ENCODE peak calls at places on chromosomes 12 and 14, in four cellular contexts. A is OCI-LY7, M is GM23338, D is neural progenitor cell. K is an unnamed sample.

GRCh38 chr12:86713121-86713520 is 456.9 kb upstream of the MGAT4C start:
- DNase-seq in A (no peak), M (no peak), D (no peak), K (no peak)

GRCh38 chr12:124833693-124834122 is 30.0 kb downstream of the SCARB1 start:
- DNase-seq in A (no peak), M (peak), D (peak), K (peak)

GRCh38 chr12:58787021-58787760 is 133.1 kb downstream of the LRIG3 start:
- DNase-seq in A (no peak), M (no peak), D (no peak), K (no peak)

GRCh38 chr14:52926994-52927393 is 23.9 kb downstream of the FERMT2 start:
- DNase-seq in A (no peak), M (no peak), D (no peak), K (no peak)

GRCh38 chr12:481422-481821 is 21.7 kb downstream of the B4GALNT3 start:
- DNase-seq in A (no peak), M (no peak), D (no peak), K (no peak)

GRCh38 chr14:100336618-100337530 is 13.7 kb downstream of the SLC25A47 start:
- DNase-seq in A (no peak), M (no peak), D (no peak), K (no peak)

GRCh38 chr14:22820731-22821130 is 5.5 kb upstream of the SLC7A7 start:
- DNase-seq in A (no peak), M (peak), D (no peak), K (no peak)

GRCh38 chr12:116385486-116386217 is 108.2 kb upstream of the MED13L start:
- DNase-seq in A (no peak), M (peak), D (peak), K (no peak)

GRCh38 chr12:39839072-39839471 is 219.5 kb upstream of the ABCD2 start:
- DNase-seq in A (no peak), M (no peak), D (no peak), K (no peak)

GRCh38 chr12:4267904-4268548 is 5.5 kb upstream of the CCND2 start:
- DNase-seq in A (no peak), M (no peak), D (no peak), K (no peak)

GRCh38 chr12:101490286-101490920 is 15.3 kb downstream of the SPIC start:
- DNase-seq in A (peak), M (peak), D (peak), K (peak)

GRCh38 chr12:30930238-30931010 is 3.9 kb downstream of the TSPAN11 start:
- DNase-seq in A (no peak), M (no peak), D (no peak), K (no peak)

GRCh38 chr12:86052921-86053320 is 178.8 kb downstream of the NTS start:
- DNase-seq in A (no peak), M (no peak), D (no peak), K (no peak)

GRCh38 chr12:27637524-27637923 is 58.7 kb upstream of the REP15 start:
- DNase-seq in A (no peak), M (no peak), D (no peak), K (no peak)

GRCh38 chr12:43277630-43278267 is 274.3 kb downstream of the ADAMTS20 start:
- DNase-seq in A (no peak), M (no peak), D (no peak), K (no peak)

GRCh38 chr12:98408681-98409080 is 106.7 kb upstream of the TMPO start:
- DNase-seq in A (no peak), M (no peak), D (no peak), K (no peak)

GRCh38 chr12:31629756-31630732 is 29.4 kb upstream of the ETFBKMT start:
- DNase-seq in A (no peak), M (peak), D (no peak), K (no peak)

GRCh38 chr14:91261115-91261514 is 16.6 kb upstream of the GPR68 start:
- DNase-seq in A (peak), M (no peak), D (no peak), K (no peak)

GRCh38 chr14:100740931-100741330 is 14.2 kb downstream of the DLK1 start:
- DNase-seq in A (no peak), M (no peak), D (no peak), K (no peak)

GRCh38 chr12:132395908-132396305 is 66.5 kb upstream of the GALNT9 start:
- DNase-seq in A (no peak), M (no peak), D (no peak), K (no peak)

GRCh38 chr12:115740586-115741155 is 536.8 kb downstream of the MED13L start:
- DNase-seq in A (no peak), M (no peak), D (no peak), K (no peak)

GRCh38 chr12:19915392-19916192 is 452.7 kb upstream of the PDE3A start:
- DNase-seq in A (no peak), M (peak), D (peak), K (peak)
- TF ChIP-seq EZH2phosphoT487 in A (no peak), M (no peak), D (no peak), K (no peak)

GRCh38 chr12:26058818-26059217 is 66.0 kb downstream of the BHLHE41 start:
- DNase-seq in A (no peak), M (no peak), D (no peak), K (no peak)

GRCh38 chr12:26062006-26062405 is 62.8 kb downstream of the BHLHE41 start:
- DNase-seq in A (no peak), M (no peak), D (no peak), K (no peak)

GRCh38 chr12:26058308-26058707 is 66.5 kb downstream of the BHLHE41 start:
- DNase-seq in A (peak), M (peak), D (no peak), K (peak)

GRCh38 chr12:26065451-26065850 is 59.4 kb downstream of the BHLHE41 start:
- DNase-seq in A (no peak), M (no peak), D (no peak), K (no peak)

DNA sequence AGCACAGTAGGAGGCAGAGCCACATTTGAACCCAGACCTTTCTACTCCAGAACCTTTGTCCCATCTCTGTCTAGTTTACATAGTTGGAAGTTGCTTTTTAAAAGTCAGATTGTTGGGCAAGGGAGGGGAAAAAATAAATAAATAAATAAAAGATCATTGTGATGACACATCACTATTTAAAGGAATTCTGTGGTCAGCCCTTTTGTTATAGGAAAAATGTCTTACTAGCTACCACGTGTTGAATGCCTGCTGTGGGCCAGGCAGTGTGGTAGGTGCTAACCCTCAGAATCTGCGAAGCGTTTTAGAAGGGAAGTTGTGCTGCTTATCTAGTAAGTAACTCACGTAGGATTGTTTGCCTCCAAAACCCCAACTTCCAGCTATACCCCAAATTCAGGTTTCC is 62.3 kb downstream of the BHLHE41 start:
- DNase-seq in A (no peak), M (no peak), D (no peak), K (no peak)
- TF ChIP-seq EZH2phosphoT487 in A (no peak), M (no peak), D (no peak), K (no peak)

DNA sequence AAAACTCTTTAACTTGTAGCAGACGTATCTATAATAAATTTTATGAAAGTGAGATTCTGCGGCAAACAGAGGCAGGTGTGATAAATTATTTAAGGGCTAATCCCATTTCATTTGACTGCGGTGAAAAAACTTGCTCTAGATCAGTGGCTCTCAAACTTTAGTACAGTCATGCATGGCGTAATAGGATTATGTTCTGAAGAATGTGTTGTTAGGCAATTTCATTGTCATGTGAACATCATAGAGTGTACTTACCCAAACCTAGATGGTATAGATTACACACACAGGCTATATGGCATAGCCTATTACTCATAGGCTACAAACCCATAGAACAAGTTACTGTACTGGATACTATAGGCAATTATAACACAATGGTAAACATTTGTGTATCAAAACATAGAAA is 83.7 kb downstream of the HEATR5A start:
- DNase-seq in A (no peak), M (no peak), D (peak), K (no peak)
- TF ChIP-seq EZH2phosphoT487 in A (no peak), M (no peak), D (no peak), K (no peak)

GRCh38 chr12:67243260-67243659 is 25.9 kb upstream of the CAND1 start:
- DNase-seq in A (no peak), M (no peak), D (no peak), K (no peak)

GRCh38 chr12:67239061-67239460 is 30.1 kb upstream of the CAND1 start:
- DNase-seq in A (no peak), M (no peak), D (no peak), K (no peak)

GRCh38 chr12:67237231-67237630 is 31.9 kb upstream of the CAND1 start:
- DNase-seq in A (no peak), M (peak), D (peak), K (no peak)

GRCh38 chr12:67241482-67241881 is 27.7 kb upstream of the CAND1 start:
- DNase-seq in A (no peak), M (no peak), D (no peak), K (no peak)
- TF ChIP-seq EZH2phosphoT487 in A (no peak), M (no peak), D (no peak), K (no peak)

GRCh38 chr14:73344304-73344703 is 107.0 kb downstream of the PAPLN start:
- DNase-seq in A (no peak), M (no peak), D (no peak), K (no peak)
- TF ChIP-seq EZH2phosphoT487 in A (no peak), M (no peak), D (no peak), K (no peak)

GRCh38 chr14:65150891-65151290 is 48.6 kb upstream of the MAX start:
- DNase-seq in A (no peak), M (no peak), D (no peak), K (no peak)
- TF ChIP-seq EZH2phosphoT487 in A (no peak), M (no peak), D (no peak), K (no peak)

DNA sequence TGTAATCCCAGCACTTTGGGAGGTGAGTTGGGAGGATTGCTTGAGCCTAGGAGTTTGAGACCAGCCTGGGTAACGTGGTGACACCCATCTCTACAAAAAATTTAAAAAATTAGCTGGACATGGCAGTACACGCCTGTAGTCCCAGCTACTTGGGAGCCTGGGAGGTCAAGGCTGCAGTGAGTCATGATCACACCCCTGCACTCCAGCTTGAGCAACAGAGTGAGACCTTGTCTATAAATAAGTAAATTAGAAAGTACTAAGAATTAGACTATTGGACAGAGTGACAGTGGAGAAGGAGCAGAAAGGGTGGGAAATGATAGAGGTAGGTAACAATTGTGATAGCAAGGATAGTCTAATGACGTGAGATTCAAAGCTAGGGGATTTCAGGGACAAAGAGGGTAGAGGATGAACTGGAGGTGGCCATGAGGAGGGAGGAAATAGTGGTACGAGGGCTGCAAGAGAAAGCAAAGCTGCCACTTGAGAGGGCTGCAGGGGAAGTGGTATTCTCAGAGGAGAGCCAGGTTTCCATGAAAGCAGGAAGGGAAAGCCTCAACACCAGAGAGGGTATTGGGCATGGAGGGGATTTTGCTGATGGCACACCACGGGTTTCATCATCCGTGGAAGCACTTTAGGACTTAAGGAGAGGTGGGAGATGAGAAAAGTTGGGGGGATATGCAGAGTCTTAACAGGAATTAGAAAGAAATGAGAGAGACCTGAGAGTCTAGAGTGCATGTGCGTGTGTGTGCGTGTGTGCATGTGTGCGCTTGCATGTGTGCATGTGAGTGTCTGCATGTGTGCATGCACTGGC is 85.6 kb downstream of the SYNE2 start:
- DNase-seq in A (peak), M (no peak), D (no peak), K (no peak)
- TF ChIP-seq EZH2phosphoT487 in A (no peak), M (no peak), D (no peak), K (no peak)

K was measured in HCT116.